ENCODE peak calls at places on chromosomes 13 and 19, in nine cellular contexts. T, O, Q, B, W, H, D, R and F are unnamed samples.

GRCh38 chr13:36096411-36097184 is 34.6 kb downstream of the DCLK1 start:
- DNase-seq in T (no peak), O (no peak), Q (no peak), B (no peak), W (no peak), H (no peak), D (no peak), R (no peak), F (no peak)

GRCh38 chr13:51534075-51534817 is 50.0 kb upstream of the WDFY2 start:
- DNase-seq in T (no peak), O (no peak), Q (no peak), B (no peak), W (peak), H (no peak), D (no peak), R (no peak), F (no peak)

GRCh38 chr19:8001995-8002849 is 3.2 kb downstream of the ELAVL1 start:
- DNase-seq in T (peak), O (peak), Q (no peak), B (peak), W (peak), H (peak), D (no peak), R (peak), F (peak)

GRCh38 chr13:73984949-73985691 is 149.1 kb downstream of the KLF12 start:
- DNase-seq in T (no peak), O (peak), Q (no peak), B (peak), W (peak), H (no peak), D (no peak), R (no peak), F (no peak)

GRCh38 chr19:45050036-45050435 is 11.2 kb downstream of the CLASRP start:
- DNase-seq in T (no peak), O (no peak), Q (no peak), B (no peak), W (no peak), H (no peak), D (no peak), R (no peak), F (no peak)

GRCh38 chr13:32409561-32410440 is 18.1 kb downstream of the N4BP2L1 start:
- DNase-seq in T (no peak), O (no peak), Q (peak), B (no peak), W (no peak), H (peak), D (no peak), R (peak), F (no peak)

GRCh38 chr19:5046339-5047039 is 77.6 kb downstream of the KDM4B start:
- DNase-seq in T (no peak), O (peak), Q (no peak), B (peak), W (no peak), H (peak), D (peak), R (no peak), F (no peak)

GRCh38 chr13:113855931-113856715 is 7.8 kb downstream of the GAS6 start:
- DNase-seq in T (no peak), O (no peak), Q (no peak), B (no peak), W (no peak), H (no peak), D (no peak), R (peak), F (no peak)

GRCh38 chr19:1251503-1252220 is 3.3 kb downstream of the MIDN start:
- DNase-seq in T (no peak), O (no peak), Q (no peak), B (peak), W (peak), H (peak), D (no peak), R (no peak), F (no peak)

GRCh38 chr19:42292963-42293362 is 9.0 kb upstream of the PRR19 start:
- DNase-seq in T (no peak), O (no peak), Q (no peak), B (no peak), W (no peak), H (no peak), D (no peak), R (no peak), F (no peak)

GRCh38 chr19:17095141-17095919 is 19.8 kb downstream of the MYO9B start:
- DNase-seq in T (no peak), O (no peak), Q (no peak), B (no peak), W (no peak), H (peak), D (no peak), R (peak), F (no peak)

GRCh38 chr13:34578471-34578870 is 363.6 kb upstream of the NBEA start:
- DNase-seq in T (no peak), O (no peak), Q (no peak), B (no peak), W (no peak), H (no peak), D (no peak), R (no peak), F (no peak)

GRCh38 chr13:67048084-67048792 is 181.9 kb downstream of the PCDH9 start:
- DNase-seq in T (no peak), O (peak), Q (no peak), B (no peak), W (no peak), H (peak), D (peak), R (no peak), F (no peak)

GRCh38 chr13:51928231-51928630 is 66.5 kb downstream of the CCDC70 start:
- DNase-seq in T (no peak), O (peak), Q (no peak), B (peak), W (no peak), H (no peak), D (no peak), R (no peak), F (no peak)

GRCh38 chr13:84446972-84447700 is 564.9 kb upstream of the SLITRK1 start:
- DNase-seq in T (no peak), O (peak), Q (no peak), B (peak), W (no peak), H (no peak), D (peak), R (no peak), F (no peak)

GRCh38 chr13:98977568-98978270 is at the start of gene DOCK9:
- DNase-seq in T (no peak), O (no peak), Q (no peak), B (peak), W (no peak), H (peak), D (no peak), R (peak), F (no peak)

GRCh38 chr13:85236431-85236830 is 562.8 kb downstream of the SLITRK6 start:
- DNase-seq in T (no peak), O (no peak), Q (no peak), B (peak), W (no peak), H (no peak), D (no peak), R (no peak), F (no peak)

GRCh38 chr19:31138077-31138476 is 211.2 kb downstream of the TSHZ3 start:
- DNase-seq in T (no peak), O (no peak), Q (no peak), B (no peak), W (no peak), H (no peak), D (no peak), R (no peak), F (no peak)

GRCh38 chr13:50125306-50125555 is 110.0 kb downstream of the KCNRG start:
- DNase-seq in T (no peak), O (peak), Q (no peak), B (no peak), W (no peak), H (no peak), D (no peak), R (no peak), F (no peak)